ENCODE peak calls at places on chromosomes 4 and X, in four cellular contexts. D is GM12878, Y is HL-60, V is K562. G is an unnamed sample.
A peak's percentile ranks its signal among the peaks of the same experiment; 100 is the strongest.

GRCh38 chrX:86455495-86455894 is 307.2 kb downstream of the DACH2 start:
- DNase-seq in D (no peak), Y (no peak), V (no peak), G (no peak)

GRCh38 chr4:55820260-55820659 is 670 bp downstream of the EXOC1L start:
- DNase-seq in D (no peak), Y (no peak), V (no peak), G (no peak)

GRCh38 chr4:113835005-113835404 is 73.5 kb upstream of the CAMK2D start:
- DNase-seq in D (no peak), Y (no peak), V (no peak), G (no peak)

GRCh38 chr4:34250562-34250961 is 1993.8 kb downstream of the ARAP2 start:
- DNase-seq in D (no peak), Y (no peak), V (no peak), G (no peak)

GRCh38 chrX:15674514-15674898 is 9.9 kb upstream of the CLTRN start:
- DNase-seq in D (peak; percentile 94), Y (no peak), V (peak; percentile 89), G (peak; percentile 36)

GRCh38 chr4:10279261-10279660 is 162.7 kb upstream of the WDR1 start:
- DNase-seq in D (no peak), Y (no peak), V (no peak), G (no peak)

GRCh38 chrX:51421972-51422371 is 74.4 kb downstream of the NUDT11 start:
- DNase-seq in D (no peak), Y (no peak), V (no peak), G (no peak)

GRCh38 chr4:39243462-39243861 is 61.1 kb downstream of the WDR19 start:
- DNase-seq in D (no peak), Y (no peak), V (no peak), G (no peak)

GRCh38 chrX:66015152-66015827 is 24.6 kb downstream of the VSIG4 start:
- DNase-seq in D (peak; percentile 68), Y (peak; percentile 83), V (peak; percentile 49), G (no peak)

GRCh38 chr4:126568652-126569580 is 1063.8 kb upstream of the INTU start:
- DNase-seq in D (no peak), Y (no peak), V (no peak), G (no peak)

GRCh38 chrX:110384490-110384889 is 25.8 kb downstream of the RTL9 start:
- DNase-seq in D (no peak), Y (no peak), V (peak; percentile 26), G (no peak)

GRCh38 chr4:85717366-85717765 is 242.4 kb downstream of the ARHGAP24 start:
- DNase-seq in D (no peak), Y (no peak), V (no peak), G (no peak)

GRCh38 chr4:13548059-13548983 is 4.0 kb upstream of the NKX3-2 start:
- DNase-seq in D (no peak), Y (no peak), V (no peak), G (peak; percentile 13)

GRCh38 chr4:5024673-5025072 is 5.4 kb upstream of the CYTL1 start:
- DNase-seq in D (no peak), Y (no peak), V (no peak), G (no peak)

GRCh38 chr4:131367441-131367840 is 1781.7 kb upstream of the PCDH10 start:
- DNase-seq in D (no peak), Y (no peak), V (no peak), G (no peak)

GRCh38 chr4:43682551-43682950 is 766.1 kb downstream of the KCTD8 start:
- DNase-seq in D (no peak), Y (no peak), V (no peak), G (no peak)

GRCh38 chr4:40409835-40410234 is 74.7 kb downstream of the CHRNA9 start:
- DNase-seq in D (no peak), Y (no peak), V (no peak), G (no peak)

GRCh38 chrX:77446840-77447239 is 349 bp upstream of the FGF16 start:
- DNase-seq in D (no peak), Y (no peak), V (no peak), G (no peak)

GRCh38 chr4:82679531-82679930 is 117.7 kb upstream of the TMEM150C start:
- DNase-seq in D (no peak), Y (no peak), V (no peak), G (no peak)

GRCh38 chr4:114100288-114101031 is 121.0 kb upstream of the ARSJ start:
- DNase-seq in D (no peak), Y (no peak), V (no peak), G (no peak)

DNA sequence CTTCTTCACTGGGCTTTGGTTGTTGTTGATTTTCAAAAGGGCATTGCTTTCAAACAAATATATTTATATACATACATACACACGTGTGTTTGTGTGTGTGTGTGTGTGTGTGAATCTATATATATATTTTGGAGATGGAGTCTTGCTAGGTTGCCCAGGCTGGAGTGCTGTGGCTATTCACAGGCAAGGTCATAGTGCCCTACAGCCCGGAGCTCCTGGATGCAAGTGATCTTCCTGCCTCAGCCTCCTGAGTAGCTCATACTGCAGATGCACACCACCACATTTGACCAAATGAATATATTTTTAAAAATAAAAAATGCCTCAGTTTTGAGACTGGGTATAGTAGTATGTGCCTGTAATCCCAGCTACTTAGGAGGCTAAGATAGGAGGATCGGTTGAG is 34.4 kb downstream of the FRAS1 start:
- DNase-seq in D (no peak), Y (no peak), V (no peak), G (no peak)
- TF ChIP-seq SPI1 in D (no peak), Y (no peak), V (no peak), G (no peak)

GRCh38 chr4:175273995-175274753 is 356.0 kb downstream of the ADAM29 start:
- DNase-seq in D (no peak), Y (no peak), V (no peak), G (no peak)

GRCh38 chr4:175271010-175271630 is 353.0 kb downstream of the ADAM29 start:
- DNase-seq in D (no peak), Y (no peak), V (no peak), G (no peak)
- TF ChIP-seq SPI1 in D (no peak), Y (no peak), V (no peak), G (no peak)

GRCh38 chrX:154821523-154821922 is 12.9 kb downstream of the SMIM9 start:
- DNase-seq in D (no peak), Y (no peak), V (no peak), G (no peak)

GRCh38 chrX:154827194-154827593 is 7.3 kb downstream of the SMIM9 start:
- DNase-seq in D (no peak), Y (no peak), V (no peak), G (no peak)

GRCh38 chrX:154827624-154828408 is 6.6 kb downstream of the SMIM9 start:
- DNase-seq in D (peak; percentile 53), Y (no peak), V (no peak), G (no peak)

GRCh38 chrX:154822029-154822428 is 12.4 kb downstream of the SMIM9 start:
- DNase-seq in D (no peak), Y (no peak), V (no peak), G (no peak)

GRCh38 chrX:154824638-154825037 is 9.8 kb downstream of the SMIM9 start:
- DNase-seq in D (no peak), Y (no peak), V (no peak), G (no peak)
- TF ChIP-seq SPI1 in D (no peak), Y (no peak), V (no peak), G (no peak)

DNA sequence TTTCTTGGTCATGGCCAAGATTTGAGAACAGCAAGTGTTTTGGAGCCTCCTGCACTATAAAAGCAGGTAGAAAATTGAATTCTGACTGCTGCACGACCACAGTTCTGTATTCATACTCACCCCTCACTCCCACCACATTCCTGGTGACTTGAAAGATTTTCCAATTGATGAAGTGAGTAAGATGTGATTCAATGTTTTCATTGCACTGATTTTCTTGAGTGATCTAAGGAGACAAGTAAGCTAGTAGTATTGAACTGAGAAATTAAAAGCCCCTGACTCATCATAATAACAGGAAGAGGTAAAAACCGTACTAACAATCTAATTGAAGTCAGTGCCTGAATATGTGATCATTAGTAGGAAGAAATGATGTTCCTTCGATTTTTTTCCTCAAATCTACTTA is 6.1 kb upstream of the SEC24D start:
- DNase-seq in D (no peak), Y (no peak), V (no peak), G (no peak)
- TF ChIP-seq SPI1 in D (no peak), Y (no peak), V (no peak), G (no peak)

GRCh38 chrX:1196436-1196835 is 16.0 kb downstream of the CRLF2 start:
- DNase-seq in D (no peak), Y (no peak), V (no peak), G (no peak)
- TF ChIP-seq SPI1 in D (no peak), Y (no peak), V (no peak), G (no peak)

DNA sequence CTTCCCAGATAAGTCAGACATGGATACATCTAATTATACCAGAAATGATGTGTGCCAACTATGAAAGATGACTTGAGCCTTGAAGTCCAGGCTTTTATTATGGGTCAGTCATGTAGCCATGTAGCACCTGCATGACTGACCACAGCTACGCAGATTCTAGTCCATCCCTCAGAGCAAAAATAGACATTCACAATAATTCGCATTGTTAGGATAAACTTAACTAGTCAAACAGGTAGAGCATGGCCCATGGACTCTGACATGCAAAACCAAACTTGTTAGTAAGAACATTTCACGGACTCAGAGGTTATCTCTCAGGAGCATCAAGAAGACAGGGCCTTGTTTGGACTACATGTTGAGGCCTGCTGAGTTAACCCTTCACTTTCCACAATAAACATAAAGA is 132.6 kb downstream of the PWWP3B start:
- DNase-seq in D (no peak), Y (no peak), V (no peak), G (no peak)
- TF ChIP-seq SPI1 in D (no peak), Y (no peak), V (no peak), G (no peak)

GRCh38 chr4:78532046-78532445 is 19.5 kb upstream of the ANXA3 start:
- DNase-seq in D (no peak), Y (no peak), V (no peak), G (no peak)

GRCh38 chr4:78528327-78528726 is 23.2 kb upstream of the ANXA3 start:
- DNase-seq in D (no peak), Y (no peak), V (no peak), G (no peak)

GRCh38 chr4:78534286-78534955 is 17.1 kb upstream of the ANXA3 start:
- DNase-seq in D (no peak), Y (no peak), V (no peak), G (no peak)

GRCh38 chr4:78529569-78530209 is 21.9 kb upstream of the ANXA3 start:
- DNase-seq in D (no peak), Y (no peak), V (no peak), G (no peak)

GRCh38 chr4:78533854-78534253 is 17.7 kb upstream of the ANXA3 start:
- DNase-seq in D (no peak), Y (no peak), V (no peak), G (no peak)
- TF ChIP-seq SPI1 in D (no peak), Y (no peak), V (no peak), G (no peak)

GRCh38 chrX:38192007-38192625 is 28.6 kb downstream of the SRPX start:
- DNase-seq in D (no peak), Y (no peak), V (peak; percentile 10), G (no peak)

GRCh38 chrX:38189431-38190128 is 31.1 kb downstream of the SRPX start:
- DNase-seq in D (no peak), Y (no peak), V (no peak), G (no peak)
- TF ChIP-seq SPI1 in D (peak; percentile 51), Y (no peak), V (no peak), G (peak; percentile 62)

DNA sequence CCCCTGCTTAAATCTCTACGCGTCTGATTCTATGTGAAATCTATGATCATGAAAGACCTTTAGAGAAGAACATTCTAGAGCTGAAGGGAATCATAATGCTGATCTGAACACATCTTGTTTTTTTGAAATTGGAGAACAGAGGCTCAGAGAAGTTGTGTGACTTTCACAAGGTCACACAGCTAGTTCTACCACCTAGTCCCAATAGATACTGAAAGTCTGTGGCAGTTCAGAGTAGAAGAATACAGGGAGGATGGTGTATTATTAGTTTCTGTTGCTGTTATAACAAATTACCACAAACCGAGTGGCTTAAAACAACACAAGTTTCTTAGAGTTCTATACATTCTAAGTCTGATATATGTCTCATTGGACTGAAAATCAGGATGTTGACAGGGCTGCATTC is 14.5 kb downstream of the CYP2U1 start:
- DNase-seq in D (no peak), Y (no peak), V (no peak), G (no peak)
- TF ChIP-seq SPI1 in D (no peak), Y (no peak), V (no peak), G (no peak)

G was measured in GM12891.